ENCODE peak calls at places on chromosomes 4 and X, in nine cellular contexts. M is right atrium auricular region, I is HepG2, Z is heart left ventricle, Q is lung, L is fibroblast of pulmonary artery, J is neural progenitor cell, Y is heart right ventricle, B is GM23338. F is an unnamed sample.

GRCh38 chr4:41460641-41461040 is 77.3 kb upstream of the LIMCH1 start:
- DNase-seq in M (no peak), I (no peak), Z (no peak), Q (no peak), L (no peak), J (no peak), Y (no peak), B (no peak), F (no peak)

GRCh38 chrX:138745215-138745614 is 33.7 kb upstream of the FGF13 start:
- DNase-seq in M (no peak), I (peak; percentile 12), Z (no peak), Q (peak; percentile 31), L (peak; percentile 60), J (peak; percentile 69), Y (peak; percentile 9), B (peak; percentile 78), F (peak; percentile 64)

GRCh38 chr4:138113819-138114415 is 128.2 kb downstream of the SLC7A11 start:
- DNase-seq in M (no peak), I (peak; percentile 33), Z (no peak), Q (no peak), L (peak; percentile 79), J (no peak), Y (no peak), B (no peak), F (no peak)

GRCh38 chr4:151324449-151325319 is 721 bp downstream of the SH3D19 start:
- DNase-seq in M (peak; percentile 83), I (peak; percentile 99), Z (peak; percentile 47), Q (peak; percentile 47), L (peak; percentile 30), J (peak; percentile 89), Y (peak; percentile 50), B (peak; percentile 73), F (peak; percentile 90)

GRCh38 chr4:164748375-164748774 is 5.6 kb upstream of the SMIM31 start:
- DNase-seq in M (no peak), I (peak; percentile 3), Z (no peak), Q (no peak), L (peak; percentile 49), J (peak; percentile 33), Y (no peak), B (peak; percentile 57), F (no peak)

GRCh38 chrX:119990409-119990994 is 47.0 kb upstream of the NKAP start:
- DNase-seq in M (no peak), I (no peak), Z (no peak), Q (no peak), L (no peak), J (peak; percentile 13), Y (no peak), B (no peak), F (peak; percentile 59)

GRCh38 chrX:18855919-18856644 is 127.8 kb downstream of the PHKA2 start:
- DNase-seq in M (no peak), I (no peak), Z (no peak), Q (no peak), L (peak; percentile 22), J (no peak), Y (no peak), B (no peak), F (no peak)

GRCh38 chr4:53777244-53777984 is 186.1 kb upstream of the LNX1 start:
- DNase-seq in M (no peak), I (no peak), Z (no peak), Q (no peak), L (peak; percentile 89), J (no peak), Y (no peak), B (no peak), F (no peak)

GRCh38 chrX:10833299-10834169 is 213.1 kb upstream of the MID1 start:
- DNase-seq in M (no peak), I (peak; percentile 10), Z (peak; percentile 9), Q (peak; percentile 43), L (no peak), J (peak; percentile 55), Y (peak; percentile 2), B (peak; percentile 65), F (peak; percentile 71)

GRCh38 chr4:48698029-48698901 is 81.8 kb downstream of the FRYL start:
- DNase-seq in M (peak; percentile 73), I (peak; percentile 75), Z (peak; percentile 50), Q (peak; percentile 69), L (peak; percentile 95), J (peak; percentile 15), Y (peak; percentile 63), B (no peak), F (peak; percentile 54)

GRCh38 chr4:88792268-88792781 is 94.7 kb upstream of the NAP1L5 start:
- DNase-seq in M (no peak), I (peak; percentile 9), Z (no peak), Q (no peak), L (peak; percentile 89), J (no peak), Y (no peak), B (peak; percentile 38), F (no peak)

GRCh38 chrX:47878198-47878597 is 41.5 kb downstream of the ZNF81 start:
- DNase-seq in M (no peak), I (no peak), Z (no peak), Q (no peak), L (no peak), J (no peak), Y (no peak), B (no peak), F (no peak)

GRCh38 chr4:35166437-35166836 is 1077.9 kb downstream of the ARAP2 start:
- DNase-seq in M (no peak), I (no peak), Z (no peak), Q (no peak), L (peak; percentile 0), J (no peak), Y (no peak), B (no peak), F (no peak)
- H3K4me3 ChIP-seq in M (no peak overlapping the region), I (no peak overlapping the region), Z (no peak overlapping the region), Q (no peak overlapping the region), L (no peak overlapping the region), J (no peak overlapping the region), Y (no peak overlapping the region), B (no peak overlapping the region), F (no peak overlapping the region)

GRCh38 chr4:184396001-184396400 is 78.3 kb downstream of the IRF2 start:
- DNase-seq in M (no peak), I (no peak), Z (no peak), Q (no peak), L (no peak), J (no peak), Y (no peak), B (no peak), F (no peak)
- H3K4me3 ChIP-seq in M (no peak overlapping the region), I (no peak overlapping the region), Z (no peak overlapping the region), Q (no peak overlapping the region), L (no peak overlapping the region), J (no peak overlapping the region), Y (no peak overlapping the region), B (no peak overlapping the region), F (no peak overlapping the region)

GRCh38 chr4:8237256-8237989 is 32.1 kb upstream of the HTRA3 start:
- DNase-seq in M (no peak), I (no peak), Z (no peak), Q (no peak), L (no peak), J (no peak), Y (no peak), B (no peak), F (no peak)
- H3K4me3 ChIP-seq in M (no peak overlapping the region), I (no peak overlapping the region), Z (no peak overlapping the region), Q (no peak overlapping the region), L (no peak overlapping the region), J (no peak overlapping the region), Y (no peak overlapping the region), B (no peak overlapping the region), F (no peak overlapping the region)

GRCh38 chrX:148020329-148020728 is 39.2 kb downstream of the FMR1NB start:
- DNase-seq in M (no peak), I (no peak), Z (no peak), Q (no peak), L (no peak), J (no peak), Y (no peak), B (no peak), F (no peak)
- H3K4me3 ChIP-seq in M (no peak overlapping the region), I (no peak overlapping the region), Z (no peak overlapping the region), Q (no peak overlapping the region), L (no peak overlapping the region), J (no peak overlapping the region), Y (no peak overlapping the region), B (no peak overlapping the region), F (no peak overlapping the region)

DNA sequence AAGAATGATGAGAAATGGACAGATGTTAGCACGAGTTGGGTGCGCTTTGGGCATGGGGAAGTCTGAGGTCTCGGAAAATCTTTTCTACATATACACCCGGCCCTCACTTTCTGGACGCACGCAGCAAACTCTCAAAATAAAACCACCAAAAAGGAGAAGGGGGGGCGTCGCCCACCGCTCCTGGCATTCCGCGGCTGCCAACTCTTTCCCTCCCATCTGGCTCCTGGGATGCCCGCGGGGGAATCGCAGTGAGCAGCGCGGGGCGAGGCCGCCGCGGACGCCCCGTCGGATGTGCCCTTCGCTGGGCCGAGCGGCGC is 697 bp downstream of the IGFBP7 start:
- DNase-seq in M (no peak), I (no peak), Z (no peak), Q (no peak), L (no peak), J (no peak), Y (no peak), B (peak; percentile 39), F (no peak)
- H3K4me3 ChIP-seq in M (peak overlapping the region; percentile 81), I (no peak overlapping the region), Z (peak overlapping the region; percentile 92), Q (peak overlapping the region; percentile 81), L (peak overlapping the region; percentile 65), J (peak overlapping the region; percentile 58), Y (peak overlapping the region; percentile 96), B (peak overlapping the region; percentile 69), F (peak overlapping the region; percentile 66)

GRCh38 chrX:40007746-40008705 is 89.7 kb downstream of the BCOR start:
- DNase-seq in M (no peak), I (no peak), Z (no peak), Q (no peak), L (no peak), J (peak; percentile 49), Y (no peak), B (peak; percentile 24), F (peak; percentile 81)

GRCh38 chrX:40009462-40009851 is 88.3 kb downstream of the BCOR start:
- DNase-seq in M (no peak), I (no peak), Z (no peak), Q (no peak), L (no peak), J (peak; percentile 75), Y (no peak), B (peak; percentile 54), F (peak; percentile 83)

GRCh38 chrX:40010550-40011364 is 87.0 kb downstream of the BCOR start:
- DNase-seq in M (no peak), I (peak; percentile 54), Z (no peak), Q (no peak), L (no peak), J (peak; percentile 58), Y (no peak), B (no peak), F (peak; percentile 77)

GRCh38 chrX:40009890-40010289 is 87.9 kb downstream of the BCOR start:
- DNase-seq in M (no peak), I (no peak), Z (no peak), Q (no peak), L (no peak), J (peak; percentile 28), Y (no peak), B (peak; percentile 36), F (peak; percentile 64)

GRCh38 chrX:40008841-40009461 is 88.8 kb downstream of the BCOR start:
- DNase-seq in M (no peak), I (no peak), Z (peak; percentile 58), Q (no peak), L (peak; percentile 9), J (peak; percentile 72), Y (peak; percentile 65), B (peak; percentile 52), F (peak; percentile 87)
- H3K4me3 ChIP-seq in M (no peak overlapping the region), I (no peak overlapping the region), Z (peak overlapping the region; percentile 24), Q (no peak overlapping the region), L (no peak overlapping the region), J (peak overlapping the region; percentile 47), Y (peak overlapping the region; percentile 42), B (peak overlapping the region; percentile 58), F (peak overlapping the region; percentile 60)

GRCh38 chr4:158166701-158167100 is 6.1 kb downstream of the GASK1B start:
- DNase-seq in M (no peak), I (no peak), Z (no peak), Q (no peak), L (no peak), J (no peak), Y (no peak), B (no peak), F (no peak)
- H3K4me3 ChIP-seq in M (no peak overlapping the region), I (no peak overlapping the region), Z (peak overlapping the region; percentile 73), Q (no peak overlapping the region), L (peak overlapping the region; percentile 74), J (no peak overlapping the region), Y (peak overlapping the region; percentile 76), B (no peak overlapping the region), F (no peak overlapping the region)

F was measured in endodermal cell.